ENCODE peak calls at places on chromosomes 16 and 17, in four cellular contexts. A is A549, Y is HepG2, F is K562. T is an unnamed sample.

GRCh38 chr17:72237223-72237622 is 116.4 kb downstream of the SOX9 start:
- DNase-seq in A (no peak), Y (no peak), F (no peak), T (no peak)

GRCh38 chr16:89918453-89919347 is at the start of gene MC1R:
- DNase-seq in A (peak), Y (peak), F (peak), T (peak)

GRCh38 chr17:78315355-78316114 is 44.3 kb downstream of the SOCS3 start:
- DNase-seq in A (peak), Y (peak), F (peak), T (peak)

GRCh38 chr17:7122386-7122785 is 7.8 kb upstream of the ASGR2 start:
- DNase-seq in A (no peak), Y (no peak), F (no peak), T (no peak)

GRCh38 chr16:977096-977701 is 4.4 kb upstream of the SOX8 start:
- DNase-seq in A (no peak), Y (no peak), F (no peak), T (no peak)

GRCh38 chr16:18834873-18835272 is 33.5 kb upstream of the ARL6IP1 start:
- DNase-seq in A (no peak), Y (no peak), F (no peak), T (no peak)

GRCh38 chr17:50102164-50102991 is 7.2 kb downstream of the PDK2 start:
- DNase-seq in A (no peak), Y (peak), F (no peak), T (no peak)

GRCh38 chr16:54286067-54286329 is 589 bp downstream of the IRX3 start:
- DNase-seq in A (no peak), Y (no peak), F (no peak), T (no peak)

GRCh38 chr16:8717892-8718400 is 43.5 kb downstream of the ABAT start:
- DNase-seq in A (no peak), Y (no peak), F (no peak), T (no peak)

GRCh38 chr16:29745126-29745852 is 501 bp downstream of the C16orf54 start:
- DNase-seq in A (no peak), Y (no peak), F (no peak), T (no peak)

GRCh38 chr17:45146616-45147101 is 1.6 kb upstream of the HEXIM1 start:
- DNase-seq in A (no peak), Y (no peak), F (no peak), T (no peak)

GRCh38 chr17:47945529-47946508 is 4.4 kb downstream of the PNPO start:
- DNase-seq in A (no peak), Y (no peak), F (no peak), T (no peak)

GRCh38 chr16:51716195-51716594 is 565.1 kb upstream of the SALL1 start:
- DNase-seq in A (no peak), Y (no peak), F (no peak), T (no peak)

GRCh38 chr17:1272701-1273100 is 2.5 kb downstream of the BHLHA9 start:
- DNase-seq in A (no peak), Y (no peak), F (no peak), T (no peak)

GRCh38 chr17:45739786-45740185 is 44.3 kb upstream of the CRHR1 start:
- DNase-seq in A (no peak), Y (no peak), F (no peak), T (no peak)

GRCh38 chr17:65987988-65988387 is 203.9 kb downstream of the CEP112 start:
- DNase-seq in A (peak), Y (peak), F (no peak), T (peak)

GRCh38 chr17:79777166-79777843 is 643 bp upstream of the CBX2 start:
- DNase-seq in A (peak), Y (peak), F (no peak), T (peak)

GRCh38 chr16:75035410-75035968 is 36.7 kb downstream of the ZNRF1 start:
- DNase-seq in A (no peak), Y (no peak), F (no peak), T (no peak)

GRCh38 chr17:77331161-77331864 is 190.5 kb downstream of the SEC14L1 start:
- DNase-seq in A (peak), Y (peak), F (peak), T (peak)

GRCh38 chr16:73546351-73546845 is 498.5 kb upstream of the ZFHX3 start:
- DNase-seq in A (no peak), Y (no peak), F (no peak), T (no peak)
- TF ChIP-seq REST in A (no peak), Y (no peak), F (no peak), T (no peak)

GRCh38 chr16:14037960-14038359 is 33.2 kb upstream of the MRTFB start:
- DNase-seq in A (no peak), Y (no peak), F (no peak), T (no peak)
- TF ChIP-seq REST in A (no peak), Y (peak), F (no peak), T (no peak)

DNA sequence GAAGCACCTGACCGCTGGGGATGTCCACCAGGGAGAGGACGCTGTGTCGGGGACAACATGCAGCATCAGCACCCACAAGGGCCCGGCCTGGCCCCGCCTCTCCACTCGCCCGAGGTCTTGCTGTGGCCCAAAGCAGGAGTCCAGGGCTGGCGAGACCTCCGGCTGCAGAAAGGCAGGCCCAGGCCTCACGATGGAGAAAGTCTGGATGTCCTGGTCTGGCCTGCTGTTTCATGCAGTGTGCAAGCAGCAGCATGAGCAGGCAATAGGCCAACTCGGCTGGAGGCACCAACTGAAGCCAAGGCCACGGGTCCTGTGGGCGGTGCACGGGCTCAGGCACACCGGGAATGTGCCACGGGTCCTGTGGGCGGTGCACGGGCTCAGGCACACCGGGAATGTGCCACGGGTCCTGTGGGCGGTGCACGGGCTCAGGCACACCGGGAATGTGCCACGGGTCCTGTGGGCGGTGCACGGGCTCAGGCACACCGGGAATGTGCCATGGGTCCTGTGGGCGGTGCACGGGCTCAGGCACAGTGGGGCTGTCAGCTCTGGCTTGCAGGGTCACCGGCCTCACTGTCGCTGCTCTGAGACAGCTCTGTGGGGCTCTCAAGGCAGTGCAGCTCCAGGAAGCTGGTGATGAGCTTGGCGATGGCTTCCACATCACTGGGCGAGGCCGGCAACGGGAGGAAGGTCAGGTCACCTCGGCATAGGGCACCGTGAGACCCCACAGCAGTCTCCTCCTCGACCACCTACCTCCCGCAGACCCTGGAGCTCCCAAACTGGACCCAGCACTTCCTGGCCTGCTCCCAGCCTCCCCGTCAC is 6.9 kb downstream of the CYBC1 start:
- DNase-seq in A (no peak), Y (no peak), F (no peak), T (no peak)
- TF ChIP-seq REST in A (no peak), Y (no peak), F (no peak), T (no peak)

DNA sequence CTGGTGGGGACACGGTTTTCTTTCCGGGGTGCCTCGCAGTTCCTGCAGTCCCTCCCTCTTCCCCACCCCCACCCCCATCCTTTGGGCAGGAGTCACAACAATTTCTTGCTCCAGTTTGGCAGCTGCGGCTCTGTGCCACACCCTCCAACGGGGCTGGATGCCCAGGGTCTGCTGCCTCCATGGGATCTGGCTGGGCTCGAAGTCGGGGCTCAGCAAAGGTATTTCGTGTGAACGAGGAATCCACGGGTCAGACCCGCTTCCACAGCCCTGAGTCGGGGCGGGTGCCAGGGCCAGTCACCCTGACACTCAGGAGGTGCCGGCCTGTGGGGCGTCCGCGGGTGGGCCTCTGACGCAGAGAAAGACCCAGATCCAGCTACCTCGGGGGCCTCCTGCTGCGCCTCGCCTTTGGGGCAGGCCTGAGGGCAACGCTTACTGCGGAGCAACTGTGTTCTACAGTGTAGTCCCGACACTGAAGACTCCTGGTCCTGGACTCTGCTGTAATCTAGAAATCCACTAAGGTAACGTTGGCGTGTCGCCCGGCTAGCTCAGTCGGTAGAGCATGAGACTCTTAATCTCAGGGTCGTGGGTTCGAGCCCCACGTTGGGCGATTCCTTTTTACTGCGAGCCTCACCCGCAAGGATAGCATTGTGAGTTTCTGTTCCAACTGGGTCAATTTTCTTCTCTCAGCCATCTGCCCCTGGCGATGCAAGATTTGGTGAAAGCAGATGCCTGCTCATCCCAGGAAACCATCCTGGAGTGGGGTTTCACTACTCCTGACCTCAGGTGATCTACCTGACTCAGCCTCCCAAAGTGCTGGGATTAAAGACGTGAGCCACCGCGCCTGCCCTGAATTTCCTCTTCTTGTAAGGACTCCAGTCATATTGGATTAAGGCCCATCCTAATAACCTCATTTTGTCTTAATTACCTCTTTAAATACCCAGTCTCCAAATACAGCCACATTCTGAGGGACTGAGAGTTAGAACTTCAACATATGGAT is 12.5 kb upstream of the OR1F1 start:
- DNase-seq in A (peak), Y (peak), F (peak), T (peak)
- TF ChIP-seq REST in A (no peak), Y (no peak), F (no peak), T (no peak)

GRCh38 chr17:31004160-31004559 is 33.3 kb downstream of the RNF135 start:
- DNase-seq in A (no peak), Y (no peak), F (no peak), T (no peak)

GRCh38 chr17:31003225-31003866 is 32.5 kb downstream of the RNF135 start:
- DNase-seq in A (no peak), Y (no peak), F (no peak), T (no peak)

GRCh38 chr17:31002047-31002446 is 31.2 kb downstream of the RNF135 start:
- DNase-seq in A (no peak), Y (no peak), F (no peak), T (no peak)

GRCh38 chr17:31008374-31009035 is 37.7 kb downstream of the RNF135 start:
- DNase-seq in A (no peak), Y (no peak), F (no peak), T (no peak)

GRCh38 chr17:31007695-31008373 is 37.0 kb downstream of the RNF135 start:
- DNase-seq in A (no peak), Y (no peak), F (no peak), T (no peak)
- TF ChIP-seq REST in A (no peak), Y (no peak), F (no peak), T (no peak)

T was measured in HCT116.